ENCODE peak calls at places on chromosome 3, in six cellular contexts. One of them, this sample, is unnamed.

GRCh38 chr3:109356442-109357155 is 19.3 kb upstream of the DPPA4 start:
- DNase-seq in kidney: no peak
- DNase-seq in lung: no peak
- DNase-seq in PC-3: no peak
- DNase-seq in OCI-LY7: no peak
- DNase-seq in NB4: no peak
- DNase-seq in this sample: no peak

GRCh38 chr3:1561397-1561796 is 468.6 kb downstream of the CNTN6 start:
- DNase-seq in kidney: no peak
- DNase-seq in lung: no peak
- DNase-seq in PC-3: no peak
- DNase-seq in OCI-LY7: no peak
- DNase-seq in NB4: no peak
- DNase-seq in this sample: no peak

GRCh38 chr3:178159691-178160090 is 376.5 kb upstream of the KCNMB2 start:
- DNase-seq in kidney: no peak
- DNase-seq in lung: no peak
- DNase-seq in PC-3: no peak
- DNase-seq in OCI-LY7: no peak
- DNase-seq in NB4: no peak
- DNase-seq in this sample: no peak

GRCh38 chr3:30368978-30369377 is 237.4 kb upstream of the TGFBR2 start:
- DNase-seq in kidney: no peak
- DNase-seq in lung: no peak
- DNase-seq in PC-3: peak; percentile 59
- DNase-seq in OCI-LY7: no peak
- DNase-seq in NB4: no peak
- DNase-seq in this sample: peak; percentile 88

GRCh38 chr3:161559177-161559998 is 62.8 kb downstream of the OTOL1 start:
- DNase-seq in kidney: no peak
- DNase-seq in lung: no peak
- DNase-seq in PC-3: peak; percentile 75
- DNase-seq in OCI-LY7: peak; percentile 52
- DNase-seq in NB4: peak; percentile 53
- DNase-seq in this sample: peak; percentile 77

GRCh38 chr3:26202169-26202568 is 412.3 kb downstream of the OXSM start:
- DNase-seq in kidney: no peak
- DNase-seq in lung: no peak
- DNase-seq in PC-3: no peak
- DNase-seq in OCI-LY7: no peak
- DNase-seq in NB4: no peak
- DNase-seq in this sample: no peak

GRCh38 chr3:12618426-12618825 is 45.5 kb downstream of the RAF1 start:
- DNase-seq in kidney: no peak
- DNase-seq in lung: no peak
- DNase-seq in PC-3: no peak
- DNase-seq in OCI-LY7: no peak
- DNase-seq in NB4: no peak
- DNase-seq in this sample: no peak

GRCh38 chr3:195034541-195034940 is 236.4 kb downstream of the XXYLT1 start:
- DNase-seq in kidney: peak; percentile 45
- DNase-seq in lung: no peak
- DNase-seq in PC-3: no peak
- DNase-seq in OCI-LY7: no peak
- DNase-seq in NB4: no peak
- DNase-seq in this sample: no peak

GRCh38 chr3:61947456-61947855 is 386.1 kb downstream of the PTPRG start:
- DNase-seq in kidney: no peak
- DNase-seq in lung: no peak
- DNase-seq in PC-3: no peak
- DNase-seq in OCI-LY7: no peak
- DNase-seq in NB4: no peak
- DNase-seq in this sample: no peak

GRCh38 chr3:187367561-187368103 is 553 bp upstream of the RTP4 start:
- DNase-seq in kidney: peak; percentile 75
- DNase-seq in lung: no peak
- DNase-seq in PC-3: no peak
- DNase-seq in OCI-LY7: no peak
- DNase-seq in NB4: no peak
- DNase-seq in this sample: no peak

GRCh38 chr3:107384907-107385306 is 7.7 kb downstream of the CCDC54 start:
- DNase-seq in kidney: no peak
- DNase-seq in lung: no peak
- DNase-seq in PC-3: no peak
- DNase-seq in OCI-LY7: no peak
- DNase-seq in NB4: no peak
- DNase-seq in this sample: no peak

GRCh38 chr3:194957743-194958240 is 272.1 kb downstream of the FAM43A start:
- DNase-seq in kidney: no peak
- DNase-seq in lung: no peak
- DNase-seq in PC-3: no peak
- DNase-seq in OCI-LY7: no peak
- DNase-seq in NB4: no peak
- DNase-seq in this sample: no peak

GRCh38 chr3:167731393-167731792 is 3.3 kb downstream of the PDCD10 start:
- DNase-seq in kidney: no peak
- DNase-seq in lung: no peak
- DNase-seq in PC-3: no peak
- DNase-seq in OCI-LY7: no peak
- DNase-seq in NB4: no peak
- DNase-seq in this sample: no peak

GRCh38 chr3:123725652-123726400 is 141.0 kb upstream of the HACD2 start:
- DNase-seq in kidney: no peak
- DNase-seq in lung: no peak
- DNase-seq in PC-3: no peak
- DNase-seq in OCI-LY7: no peak
- DNase-seq in NB4: no peak
- DNase-seq in this sample: no peak

GRCh38 chr3:123723527-123724168 is 138.8 kb upstream of the HACD2 start:
- DNase-seq in kidney: no peak
- DNase-seq in lung: peak; percentile 72
- DNase-seq in PC-3: peak; percentile 96
- DNase-seq in OCI-LY7: peak; percentile 81
- DNase-seq in NB4: peak; percentile 78
- DNase-seq in this sample: peak; percentile 86

GRCh38 chr3:123720638-123721037 is 135.8 kb upstream of the HACD2 start:
- DNase-seq in kidney: no peak
- DNase-seq in lung: no peak
- DNase-seq in PC-3: no peak
- DNase-seq in OCI-LY7: no peak
- DNase-seq in NB4: no peak
- DNase-seq in this sample: no peak

GRCh38 chr3:123722021-123722420 is 137.2 kb upstream of the HACD2 start:
- DNase-seq in kidney: no peak
- DNase-seq in lung: no peak
- DNase-seq in PC-3: no peak
- DNase-seq in OCI-LY7: no peak
- DNase-seq in NB4: no peak
- DNase-seq in this sample: no peak

GRCh38 chr3:123724306-123724705 is 139.5 kb upstream of the HACD2 start:
- DNase-seq in kidney: no peak
- DNase-seq in lung: no peak
- DNase-seq in PC-3: peak; percentile 35
- DNase-seq in OCI-LY7: no peak
- DNase-seq in NB4: peak; percentile 3
- DNase-seq in this sample: no peak
- TF ChIP-seq CTCF in kidney: no peak
- TF ChIP-seq CTCF in lung: no peak
- TF ChIP-seq CTCF in PC-3: no peak
- TF ChIP-seq CTCF in OCI-LY7: no peak
- TF ChIP-seq CTCF in NB4: no peak
- TF ChIP-seq CTCF in this sample: peak; percentile 36

GRCh38 chr3:112634786-112635541 is 6.0 kb downstream of the CCDC80 start:
- DNase-seq in kidney: no peak
- DNase-seq in lung: no peak
- DNase-seq in PC-3: no peak
- DNase-seq in OCI-LY7: peak; percentile 19
- DNase-seq in NB4: no peak
- DNase-seq in this sample: peak; percentile 43
- H3K4me3 ChIP-seq in kidney: no peak overlapping the region
- H3K4me3 ChIP-seq in lung: no peak overlapping the region
- H3K4me3 ChIP-seq in PC-3: no peak overlapping the region
- H3K4me3 ChIP-seq in OCI-LY7: no peak overlapping the region
- H3K4me3 ChIP-seq in NB4: no peak overlapping the region
- H3K4me3 ChIP-seq in this sample: peak overlapping the region; percentile 86

GRCh38 chr3:169340055-169340454 is 323.5 kb downstream of the MECOM start:
- DNase-seq in kidney: no peak
- DNase-seq in lung: no peak
- DNase-seq in PC-3: no peak
- DNase-seq in OCI-LY7: no peak
- DNase-seq in NB4: no peak
- DNase-seq in this sample: no peak
- TF ChIP-seq CTCF in kidney: no peak
- TF ChIP-seq CTCF in lung: no peak
- TF ChIP-seq CTCF in PC-3: no peak
- TF ChIP-seq CTCF in OCI-LY7: no peak
- TF ChIP-seq CTCF in NB4: no peak
- TF ChIP-seq CTCF in this sample: no peak

GRCh38 chr3:115099115-115099884 is 47.8 kb downstream of the ZBTB20 start:
- DNase-seq in kidney: no peak
- DNase-seq in lung: no peak
- DNase-seq in PC-3: no peak
- DNase-seq in OCI-LY7: no peak
- DNase-seq in NB4: no peak
- DNase-seq in this sample: no peak
- H3K4me3 ChIP-seq in kidney: peak overlapping the region; percentile 76
- H3K4me3 ChIP-seq in lung: no peak overlapping the region
- H3K4me3 ChIP-seq in PC-3: peak overlapping the region; percentile 59
- H3K4me3 ChIP-seq in OCI-LY7: peak overlapping the region; percentile 54
- H3K4me3 ChIP-seq in NB4: no peak overlapping the region
- H3K4me3 ChIP-seq in this sample: peak overlapping the region; percentile 41

GRCh38 chr3:180912304-180913226 is at the start of gene FXR1:
- DNase-seq in kidney: peak; percentile 96
- DNase-seq in lung: peak; percentile 93
- DNase-seq in PC-3: peak; percentile 83
- DNase-seq in OCI-LY7: peak; percentile 96
- DNase-seq in NB4: peak; percentile 95
- DNase-seq in this sample: peak; percentile 70
- TF ChIP-seq CTCF in kidney: peak; percentile 74
- TF ChIP-seq CTCF in lung: peak; percentile 61
- TF ChIP-seq CTCF in PC-3: peak; percentile 58
- TF ChIP-seq CTCF in OCI-LY7: peak; percentile 72
- TF ChIP-seq CTCF in NB4: peak; percentile 35
- TF ChIP-seq CTCF in this sample: peak; percentile 67

DNA sequence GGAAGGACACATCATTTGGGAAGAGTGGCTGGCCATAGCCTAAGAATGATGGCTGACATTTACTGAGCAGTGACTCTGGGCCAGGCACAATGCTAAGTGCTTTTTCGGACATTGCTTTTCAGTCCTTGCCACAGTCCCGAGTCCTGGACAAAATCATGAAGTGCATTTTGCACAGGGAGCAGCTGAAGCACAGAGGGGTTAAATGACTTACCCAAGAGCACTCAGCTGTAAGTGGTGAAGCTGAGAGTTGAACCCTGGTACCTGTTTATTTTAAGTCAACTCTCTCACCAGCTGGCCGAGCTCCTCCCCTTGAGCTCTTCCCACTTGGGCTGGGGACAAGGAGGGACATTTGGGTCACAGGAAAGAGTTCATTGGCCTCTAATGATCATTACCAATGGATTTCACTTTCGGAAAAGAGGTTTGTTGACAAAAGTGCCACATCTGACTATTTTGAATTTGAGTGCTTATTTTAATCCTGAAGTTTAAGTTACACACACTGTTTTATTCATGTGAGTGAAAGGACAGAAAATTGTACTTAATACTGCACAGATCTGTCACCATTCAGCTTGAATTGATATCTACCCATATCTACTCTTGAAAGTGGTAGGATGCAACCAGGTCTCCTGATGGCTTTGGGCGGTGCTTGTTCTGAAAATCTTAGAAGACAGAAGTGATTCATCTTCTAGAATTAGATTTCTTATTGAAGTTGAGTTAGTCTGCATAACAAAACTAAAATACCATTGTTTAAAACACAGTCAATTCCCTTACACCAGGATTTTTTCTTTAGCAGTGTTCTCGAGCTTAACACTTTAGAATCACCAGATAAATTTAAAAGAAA is 368.7 kb upstream of the PROK2 start:
- DNase-seq in kidney: no peak
- DNase-seq in lung: no peak
- DNase-seq in PC-3: no peak
- DNase-seq in OCI-LY7: no peak
- DNase-seq in NB4: no peak
- DNase-seq in this sample: peak; percentile 61
- H3K4me3 ChIP-seq in kidney: peak overlapping the region; percentile 49
- H3K4me3 ChIP-seq in lung: no peak overlapping the region
- H3K4me3 ChIP-seq in PC-3: peak overlapping the region; percentile 60
- H3K4me3 ChIP-seq in OCI-LY7: no peak overlapping the region
- H3K4me3 ChIP-seq in NB4: no peak overlapping the region
- H3K4me3 ChIP-seq in this sample: no peak overlapping the region

GRCh38 chr3:142363936-142364467 is 83.8 kb downstream of the XRN1 start:
- DNase-seq in kidney: no peak
- DNase-seq in lung: no peak
- DNase-seq in PC-3: no peak
- DNase-seq in OCI-LY7: no peak
- DNase-seq in NB4: no peak
- DNase-seq in this sample: no peak

GRCh38 chr3:142366434-142366833 is 81.4 kb downstream of the XRN1 start:
- DNase-seq in kidney: no peak
- DNase-seq in lung: no peak
- DNase-seq in PC-3: peak; percentile 45
- DNase-seq in OCI-LY7: peak; percentile 25
- DNase-seq in NB4: peak; percentile 32
- DNase-seq in this sample: peak; percentile 6
- TF ChIP-seq CTCF in kidney: no peak
- TF ChIP-seq CTCF in lung: no peak
- TF ChIP-seq CTCF in PC-3: peak; percentile 63
- TF ChIP-seq CTCF in OCI-LY7: peak; percentile 77
- TF ChIP-seq CTCF in NB4: peak; percentile 10
- TF ChIP-seq CTCF in this sample: peak; percentile 30

GRCh38 chr3:9302425-9303181 is 53.2 kb upstream of the SRGAP3 start:
- DNase-seq in kidney: peak; percentile 92
- DNase-seq in lung: peak; percentile 78
- DNase-seq in PC-3: peak; percentile 95
- DNase-seq in OCI-LY7: peak; percentile 74
- DNase-seq in NB4: peak; percentile 83
- DNase-seq in this sample: peak; percentile 73
- H3K4me3 ChIP-seq in kidney: no peak overlapping the region
- H3K4me3 ChIP-seq in lung: no peak overlapping the region
- H3K4me3 ChIP-seq in PC-3: peak overlapping the region; percentile 66
- H3K4me3 ChIP-seq in OCI-LY7: no peak overlapping the region
- H3K4me3 ChIP-seq in NB4: no peak overlapping the region
- H3K4me3 ChIP-seq in this sample: no peak overlapping the region

GRCh38 chr3:105979961-105980360 is 111.1 kb upstream of the CBLB start:
- DNase-seq in kidney: no peak
- DNase-seq in lung: no peak
- DNase-seq in PC-3: peak; percentile 12
- DNase-seq in OCI-LY7: no peak
- DNase-seq in NB4: no peak
- DNase-seq in this sample: no peak

GRCh38 chr3:105970283-105970682 is 101.5 kb upstream of the CBLB start:
- DNase-seq in kidney: no peak
- DNase-seq in lung: peak; percentile 61
- DNase-seq in PC-3: peak; percentile 36
- DNase-seq in OCI-LY7: peak; percentile 55
- DNase-seq in NB4: peak; percentile 73
- DNase-seq in this sample: peak; percentile 86

GRCh38 chr3:105972069-105972468 is 103.3 kb upstream of the CBLB start:
- DNase-seq in kidney: no peak
- DNase-seq in lung: no peak
- DNase-seq in PC-3: no peak
- DNase-seq in OCI-LY7: no peak
- DNase-seq in NB4: no peak
- DNase-seq in this sample: no peak

GRCh38 chr3:105974381-105974780 is 105.6 kb upstream of the CBLB start:
- DNase-seq in kidney: no peak
- DNase-seq in lung: no peak
- DNase-seq in PC-3: no peak
- DNase-seq in OCI-LY7: no peak
- DNase-seq in NB4: no peak
- DNase-seq in this sample: no peak

GRCh38 chr3:105976211-105976610 is 107.4 kb upstream of the CBLB start:
- DNase-seq in kidney: no peak
- DNase-seq in lung: no peak
- DNase-seq in PC-3: no peak
- DNase-seq in OCI-LY7: no peak
- DNase-seq in NB4: no peak
- DNase-seq in this sample: peak; percentile 12
- TF ChIP-seq CTCF in kidney: no peak
- TF ChIP-seq CTCF in lung: no peak
- TF ChIP-seq CTCF in PC-3: no peak
- TF ChIP-seq CTCF in OCI-LY7: no peak
- TF ChIP-seq CTCF in NB4: no peak
- TF ChIP-seq CTCF in this sample: no peak

This sample was measured in fibroblast of mammary gland.